ENCODE peak calls at places on chromosome 18, in six cellular contexts. O, F, D, L, J and M are unnamed samples.

GRCh38 chr18:10421859-10422258 is 32.6 kb upstream of the APCDD1 start:
- DNase-seq in L (no peak), J (no peak), O (no peak), F (no peak), D (no peak), M (no peak)

GRCh38 chr18:51724790-51725721 is 527.6 kb upstream of the MEX3C start:
- DNase-seq in F (no peak), J (peak), L (no peak), D (no peak), O (no peak), M (no peak)

GRCh38 chr18:76923485-76924085 is 101.2 kb downstream of the ZNF236 start:
- DNase-seq in D (peak), J (no peak), L (no peak), F (peak), O (peak), M (no peak)

GRCh38 chr18:79537758-79538157 is 141.8 kb upstream of the CTDP1 start:
- DNase-seq in D (no peak), L (no peak), J (no peak), F (no peak), O (no peak), M (no peak)

GRCh38 chr18:24677011-24677410 is 216.6 kb downstream of the HRH4 start:
- DNase-seq in O (no peak), D (no peak), J (no peak), L (no peak), F (no peak), M (no peak)

GRCh38 chr18:51537487-51537886 is 340.0 kb upstream of the MEX3C start:
- DNase-seq in F (no peak), L (no peak), J (peak), D (peak), O (no peak), M (no peak)

GRCh38 chr18:37964885-37965571 is 399.4 kb upstream of the CELF4 start:
- DNase-seq in L (no peak), F (no peak), J (no peak), D (no peak), O (no peak), M (no peak)

GRCh38 chr18:904135-905090 is at the start of gene ADCYAP1:
- DNase-seq in L (no peak), F (no peak), D (no peak), J (no peak), O (no peak), M (no peak)

GRCh38 chr18:9736942-9737813 is 29.1 kb downstream of the RAB31 start:
- DNase-seq in F (no peak), D (no peak), O (no peak), J (no peak), L (no peak), M (no peak)

GRCh38 chr18:77858331-77858730 is 608.7 kb downstream of the GALR1 start:
- DNase-seq in L (no peak), J (no peak), O (no peak), F (no peak), D (no peak), M (no peak)

GRCh38 chr18:48629730-48630324 is 91.0 kb downstream of the CTIF start:
- DNase-seq in F (peak), J (no peak), D (no peak), O (no peak), L (no peak), M (no peak)

GRCh38 chr18:39561136-39561535 is 1995.5 kb upstream of the CELF4 start:
- DNase-seq in D (no peak), O (no peak), J (no peak), L (no peak), F (no peak), M (no peak)

GRCh38 chr18:519019-519879 is 18.7 kb upstream of the COLEC12 start:
- DNase-seq in J (peak), D (no peak), F (no peak), L (no peak), O (no peak), M (no peak)

GRCh38 chr18:8771930-8772329 is 66.6 kb downstream of the MTCL1 start:
- DNase-seq in L (no peak), J (no peak), O (no peak), F (no peak), D (no peak), M (no peak)

GRCh38 chr18:24544141-24544498 is 83.7 kb downstream of the HRH4 start:
- DNase-seq in J (no peak), O (peak), L (no peak), F (peak), D (no peak), M (no peak)

GRCh38 chr18:74817576-74817975 is 219.9 kb downstream of the ZNF407 start:
- DNase-seq in F (no peak), D (no peak), L (no peak), O (no peak), J (no peak), M (no peak)

GRCh38 chr18:14927701-14928100 is 179.7 kb downstream of the ANKRD30B start:
- DNase-seq in D (no peak), L (no peak), O (no peak), F (no peak), J (no peak), M (no peak)

GRCh38 chr18:50973367-50974126 is 5.7 kb downstream of the ELAC1 start:
- DNase-seq in J (no peak), L (no peak), O (no peak), F (peak), D (no peak), M (no peak)

GRCh38 chr18:12657849-12658829 is at the start of gene SPIRE1:
- DNase-seq in J (no peak), O (peak), D (no peak), F (peak), L (peak), M (peak)

GRCh38 chr18:59656488-59656887 is 40.7 kb downstream of the CCBE1 start:
- DNase-seq in L (no peak), J (no peak), D (no peak), O (no peak), F (no peak), M (no peak)

GRCh38 chr18:63191413-63191812 is 128.2 kb downstream of the BCL2 start:
- DNase-seq in D (no peak), J (no peak), F (no peak), O (no peak), L (no peak), M (no peak)

GRCh38 chr18:36398419-36398818 is 100.9 kb downstream of the FHOD3 start:
- DNase-seq in J (no peak), D (no peak), L (no peak), F (no peak), O (no peak), M (no peak)

GRCh38 chr18:12946549-12947354 is 1.1 kb upstream of the SEH1L start:
- DNase-seq in O (peak), D (no peak), J (no peak), F (peak), L (peak), M (no peak)

GRCh38 chr18:63159590-63159989 is 160.0 kb downstream of the BCL2 start:
- DNase-seq in O (no peak), L (no peak), D (no peak), J (peak), F (no peak), M (no peak)

GRCh38 chr18:46324087-46324486 is 219.9 kb downstream of the HAUS1 start:
- DNase-seq in D (no peak), F (no peak), J (no peak), L (no peak), O (no peak), M (no peak)

GRCh38 chr18:46325836-46326235 is 221.7 kb downstream of the HAUS1 start:
- DNase-seq in J (no peak), D (no peak), F (no peak), O (no peak), L (no peak), M (no peak)

GRCh38 chr18:46322411-46322891 is 218.3 kb downstream of the HAUS1 start:
- DNase-seq in L (no peak), O (no peak), J (no peak), D (no peak), F (no peak), M (no peak)

GRCh38 chr18:46322941-46323340 is 218.8 kb downstream of the HAUS1 start:
- DNase-seq in O (no peak), F (no peak), D (no peak), L (no peak), J (no peak), M (no peak)

GRCh38 chr18:46324556-46324955 is 220.4 kb downstream of the HAUS1 start:
- DNase-seq in O (peak), J (no peak), D (no peak), F (no peak), L (no peak), M (no peak)
- TF ChIP-seq POLR2AphosphoS5 in O (no peak), J (no peak), D (no peak), F (no peak), L (no peak), M (no peak)

GRCh38 chr18:3264362-3264761 is 2.4 kb downstream of the MYL12B start:
- DNase-seq in J (no peak), L (no peak), O (no peak), D (no peak), F (peak), M (no peak)

GRCh38 chr18:3261393-3262233 is at the start of gene MYL12B:
- DNase-seq in J (no peak), O (peak), L (peak), D (peak), F (peak), M (peak)

GRCh38 chr18:3261035-3261392 is 919 bp upstream of the MYL12B start:
- DNase-seq in J (no peak), O (no peak), L (no peak), F (no peak), D (no peak), M (no peak)

GRCh38 chr18:3265564-3266033 is 3.7 kb downstream of the MYL12B start:
- DNase-seq in L (no peak), O (no peak), F (peak), J (no peak), D (no peak), M (no peak)

GRCh38 chr18:3262234-3263171 is 570 bp downstream of the MYL12B start:
- DNase-seq in D (no peak), F (no peak), J (no peak), O (peak), L (no peak), M (peak)
- TF ChIP-seq POLR2A in D (no peak), F (no peak), J (no peak), O (no peak), L (no peak), M (no peak)

DNA sequence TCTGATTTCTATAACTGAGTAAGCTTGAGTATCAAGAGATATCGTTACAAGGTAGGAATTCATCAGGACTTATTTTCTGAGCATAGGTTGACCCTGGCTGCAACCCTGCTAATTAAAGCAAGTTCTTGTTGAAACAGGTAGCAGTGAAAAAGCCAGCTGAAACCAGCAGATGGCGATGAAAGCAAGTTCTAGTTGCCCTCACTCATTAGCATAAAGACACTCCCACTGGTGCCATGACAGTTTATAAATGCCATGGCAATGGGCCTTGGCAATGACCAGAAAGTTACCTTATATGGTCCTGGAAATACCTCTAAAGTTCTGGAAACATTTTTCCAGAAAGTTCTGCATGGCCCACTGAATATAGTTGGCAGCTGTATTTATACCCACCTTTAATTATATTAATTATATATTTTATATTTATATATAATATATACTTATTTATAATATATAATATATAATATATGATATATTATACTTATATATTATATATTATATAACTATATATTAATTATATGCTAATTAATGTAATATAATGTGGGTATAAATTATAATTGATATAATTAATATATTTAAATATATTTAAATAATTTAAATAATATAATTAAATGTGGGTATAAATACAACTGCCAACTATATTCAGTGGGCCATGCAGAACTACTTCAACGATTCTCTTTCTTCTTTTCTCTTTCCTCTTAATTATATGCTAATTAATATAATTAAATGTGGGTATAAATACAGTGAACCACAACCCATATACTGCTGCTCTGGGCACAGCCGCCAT is 188.0 kb downstream of the CDH7 start:
- DNase-seq in D (peak), O (no peak), F (peak), L (peak), J (peak), M (no peak)
- TF ChIP-seq TAF1 in D (no peak), O (no peak), F (no peak), L (no peak), J (no peak), M (no peak)

DNA sequence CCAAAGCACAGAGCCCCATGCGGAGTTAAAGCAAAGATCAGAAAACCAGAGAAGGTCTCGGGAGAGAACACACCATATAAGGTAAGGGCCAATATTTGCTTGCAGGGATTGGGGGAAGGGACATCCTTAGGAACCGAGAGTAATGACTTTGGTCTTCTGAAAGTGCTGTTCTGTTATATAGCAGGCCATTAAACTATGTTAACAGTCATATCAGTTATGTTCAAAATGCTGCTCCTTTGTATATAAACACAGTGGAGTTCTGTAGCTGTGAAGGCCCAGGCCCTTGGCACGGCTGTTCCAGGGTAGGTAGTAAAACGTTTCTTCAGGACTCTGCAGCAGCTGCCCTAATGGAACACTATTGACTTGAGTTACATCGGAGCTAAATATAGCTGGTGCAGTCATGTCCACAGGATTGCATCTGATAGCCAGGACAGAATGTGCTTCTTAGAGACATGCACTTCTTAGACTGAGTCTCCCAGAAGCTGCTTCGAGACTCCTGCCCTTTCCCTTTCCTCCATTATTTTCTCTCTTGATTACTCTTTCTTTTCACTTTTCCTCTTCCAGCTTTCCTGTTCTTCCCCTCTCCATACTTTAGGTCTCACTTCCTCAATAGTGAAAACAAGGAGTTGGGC is 122.4 kb downstream of the SETBP1 start:
- DNase-seq in O (no peak), F (peak), D (no peak), J (no peak), L (no peak), M (no peak)
- TF ChIP-seq POLR2AphosphoS5 in O (no peak), F (no peak), D (no peak), J (no peak), L (no peak), M (no peak)

DNA sequence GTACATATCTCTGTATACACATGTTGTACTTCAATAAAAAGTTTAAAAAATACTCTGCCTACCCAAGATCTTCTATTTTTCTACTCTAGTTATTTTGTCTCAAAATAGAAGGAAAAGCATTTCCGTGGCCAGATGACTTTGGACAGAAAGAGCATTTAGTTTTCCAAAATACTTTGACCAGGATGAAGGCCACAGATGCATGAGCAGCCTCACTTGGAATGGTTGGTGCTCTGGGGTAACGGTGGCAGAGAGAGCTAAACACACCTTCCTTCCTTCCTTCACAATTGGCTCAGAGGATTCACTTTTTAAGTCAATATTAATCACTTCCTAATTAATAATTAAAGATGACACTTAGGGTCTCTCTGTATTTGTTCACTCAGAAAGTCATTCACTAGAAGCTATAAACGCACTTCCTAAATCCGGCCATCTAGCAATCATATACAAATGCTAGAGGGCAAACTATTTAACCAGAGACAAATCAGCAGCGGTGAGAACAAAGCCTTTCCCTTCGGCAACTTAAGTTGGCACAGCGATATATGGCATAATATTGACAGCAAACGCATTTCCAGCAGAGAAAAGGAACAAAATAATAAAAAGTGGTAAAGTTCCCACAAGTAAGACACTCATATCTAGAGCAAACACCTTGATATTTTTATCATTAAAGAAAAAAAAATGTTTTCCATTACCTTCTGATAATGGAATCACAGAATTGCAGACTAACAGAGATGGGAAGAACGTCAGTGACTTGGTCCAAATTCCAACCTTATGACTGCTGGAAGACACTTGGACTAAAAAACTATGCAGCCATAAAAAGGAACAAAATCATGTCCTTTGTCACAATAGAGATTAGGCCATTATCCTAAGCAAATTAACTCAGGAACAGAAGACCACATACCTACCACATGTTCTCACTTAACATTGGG is 55.9 kb upstream of the NARS1 start:
- DNase-seq in J (no peak), O (no peak), L (no peak), D (no peak), F (no peak), M (no peak)
- TF ChIP-seq POLR2A in J (no peak), O (no peak), L (no peak), D (no peak), F (no peak), M (no peak)

GRCh38 chr18:47594063-47594462 is 336.4 kb downstream of the SMAD2 start:
- DNase-seq in F (no peak), O (no peak), L (no peak), D (no peak), J (no peak), M (no peak)

GRCh38 chr18:47601608-47602272 is 328.7 kb downstream of the SMAD2 start:
- DNase-seq in J (no peak), F (no peak), D (no peak), O (no peak), L (no peak), M (no peak)

GRCh38 chr18:47594621-47595086 is 335.8 kb downstream of the SMAD2 start:
- DNase-seq in D (no peak), O (no peak), F (no peak), J (no peak), L (no peak), M (no peak)

GRCh38 chr18:47591429-47591828 is 339.0 kb downstream of the SMAD2 start:
- DNase-seq in J (no peak), F (no peak), D (no peak), O (no peak), L (no peak), M (no peak)

DNA sequence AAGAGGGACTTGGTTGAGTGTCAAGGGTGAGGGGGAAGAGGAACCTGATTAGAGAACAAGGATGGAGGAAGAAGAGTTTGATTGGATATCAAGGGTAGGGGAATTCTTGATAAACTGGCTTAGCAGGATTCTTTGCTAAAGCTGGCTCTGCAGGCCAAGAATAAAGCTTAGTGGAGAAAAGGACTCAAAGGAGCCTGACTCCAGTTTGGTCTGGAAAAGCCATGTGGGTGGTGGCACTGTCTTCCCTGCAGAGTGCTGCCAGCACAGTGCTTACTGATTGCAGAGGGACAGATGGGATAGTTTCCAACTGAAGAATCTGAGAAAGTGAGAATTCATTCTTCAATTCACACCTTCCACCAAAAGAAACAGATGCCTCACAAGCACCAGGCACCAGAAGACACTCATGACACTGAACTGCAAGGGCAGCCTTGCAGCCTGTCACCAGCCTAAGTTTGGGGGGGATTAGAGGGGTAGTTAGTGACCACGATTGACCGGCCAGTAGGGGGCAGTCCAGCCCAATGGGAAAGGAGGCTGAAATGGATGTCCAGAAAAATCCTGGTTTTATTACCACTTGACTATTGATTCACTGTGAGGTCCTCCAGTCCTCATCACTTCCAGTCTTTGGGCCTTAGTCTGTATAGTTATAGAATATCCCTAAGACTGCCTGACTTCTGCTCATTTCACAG is 334.5 kb downstream of the SMAD2 start:
- DNase-seq in D (no peak), F (peak), J (peak), O (peak), L (peak), M (peak)
- TF ChIP-seq TAF1 in D (no peak), F (no peak), J (no peak), O (no peak), L (no peak), M (no peak)

GRCh38 chr18:70371908-70372307 is 83.1 kb downstream of the SOCS6 start:
- DNase-seq in D (no peak), J (no peak), L (no peak), F (no peak), O (no peak), M (no peak)
- TF ChIP-seq POLR2AphosphoS5 in D (no peak), J (no peak), L (no peak), F (no peak), O (no peak), M (no peak)